ENCODE peak calls at places on chromosomes 6 and 20, in six cellular contexts. L is psoas muscle; M is CD8-positive, alpha-beta T cell; B is suprapubic skin; Q is astrocyte; Y is heart left ventricle. K is an unnamed sample.
A peak's percentile ranks its signal among the peaks of the same experiment; 100 is the strongest.

GRCh38 chr6:170099387-170099786 is 191.5 kb downstream of the DLL1 start:
- DNase-seq in L (no peak), Y (peak; percentile 12), Q (no peak), M (no peak), B (peak; percentile 6), K (peak; percentile 2)

GRCh38 chr20:41187668-41188067 is 50.3 kb downstream of the PLCG1 start:
- DNase-seq in B (no peak), M (no peak), L (no peak), Q (no peak), Y (no peak), K (no peak)

GRCh38 chr20:53660078-53660909 is 66.7 kb upstream of the ZNF217 start:
- DNase-seq in B (no peak), L (peak; percentile 19), Y (peak; percentile 30), M (no peak), Q (no peak), K (no peak)

GRCh38 chr6:14467591-14467990 is 350.0 kb downstream of the CD83 start:
- DNase-seq in B (no peak), L (no peak), Q (peak; percentile 64), Y (no peak), M (no peak), K (no peak)

GRCh38 chr6:138477913-138478539 is 21.3 kb downstream of the NHSL1 start:
- DNase-seq in Q (no peak), B (no peak), M (no peak), L (no peak), Y (no peak), K (no peak)

GRCh38 chr6:15255481-15256414 is 9.9 kb downstream of the JARID2 start:
- DNase-seq in Q (no peak), L (no peak), M (no peak), Y (no peak), B (no peak), K (no peak)

GRCh38 chr20:41428285-41428684 is 61.7 kb upstream of the EMILIN3 start:
- DNase-seq in Q (peak; percentile 75), M (no peak), L (no peak), Y (no peak), B (no peak), K (no peak)

GRCh38 chr6:170224694-170225660 is 65.9 kb downstream of the DLL1 start:
- DNase-seq in Y (peak; percentile 12), M (no peak), Q (peak; percentile 72), L (no peak), B (peak; percentile 69), K (peak; percentile 87)

GRCh38 chr6:170022291-170022722 is 268.6 kb downstream of the DLL1 start:
- DNase-seq in L (no peak), Y (peak; percentile 21), Q (no peak), B (peak; percentile 60), M (no peak), K (no peak)

GRCh38 chr6:8627085-8627861 is 191.9 kb upstream of the SLC35B3 start:
- DNase-seq in M (no peak), Q (peak; percentile 36), L (no peak), B (no peak), Y (no peak), K (no peak)

GRCh38 chr20:845226-845868 is 11.8 kb downstream of the FAM110A start:
- DNase-seq in B (no peak), L (no peak), Y (no peak), M (no peak), Q (no peak), K (no peak)

GRCh38 chr6:98452721-98453120 is 381.7 kb upstream of the POU3F2 start:
- DNase-seq in L (no peak), B (no peak), Y (no peak), Q (no peak), M (no peak), K (no peak)

GRCh38 chr6:152314483-152314832 is 322.7 kb downstream of the SYNE1 start:
- DNase-seq in M (no peak), Q (no peak), B (no peak), L (no peak), Y (no peak), K (no peak)

GRCh38 chr20:33896509-33896908 is 85.4 kb downstream of the CHMP4B start:
- DNase-seq in Q (peak; percentile 62), M (no peak), L (no peak), Y (no peak), B (no peak), K (no peak)

GRCh38 chr6:51562198-51562597 is 525.2 kb downstream of the PKHD1 start:
- DNase-seq in B (no peak), Q (no peak), L (no peak), Y (no peak), M (no peak), K (no peak)

GRCh38 chr20:16541226-16541625 is 32.0 kb downstream of the KIF16B start:
- DNase-seq in B (no peak), L (peak; percentile 55), M (no peak), Q (no peak), Y (peak; percentile 49), K (no peak)

GRCh38 chr6:106908386-106908840 is 66.1 kb downstream of the CD24 start:
- DNase-seq in B (no peak), Y (no peak), Q (no peak), L (no peak), M (no peak), K (no peak)

GRCh38 chr6:142167472-142167871 is 20.4 kb downstream of the VTA1 start:
- DNase-seq in B (no peak), M (no peak), Q (no peak), L (no peak), Y (no peak), K (no peak)

GRCh38 chr6:12012231-12012565 is at the start of gene HIVEP1:
- DNase-seq in Y (peak; percentile 53), B (peak; percentile 75), Q (no peak), M (no peak), L (peak; percentile 38), K (peak; percentile 80)

GRCh38 chr20:10674684-10675455 is 1.1 kb upstream of the JAG1 start:
- DNase-seq in Q (no peak), L (peak; percentile 79), B (peak; percentile 89), M (no peak), Y (peak; percentile 83), K (peak; percentile 85)

GRCh38 chr6:132734694-132735236 is 20.9 kb upstream of the VNN1 start:
- DNase-seq in M (no peak), Q (no peak), L (no peak), Y (no peak), B (no peak), K (peak; percentile 31)
- TF ChIP-seq CTCF in M (no peak), Q (no peak), L (no peak), Y (peak; percentile 10), B (no peak), K (no peak)

DNA sequence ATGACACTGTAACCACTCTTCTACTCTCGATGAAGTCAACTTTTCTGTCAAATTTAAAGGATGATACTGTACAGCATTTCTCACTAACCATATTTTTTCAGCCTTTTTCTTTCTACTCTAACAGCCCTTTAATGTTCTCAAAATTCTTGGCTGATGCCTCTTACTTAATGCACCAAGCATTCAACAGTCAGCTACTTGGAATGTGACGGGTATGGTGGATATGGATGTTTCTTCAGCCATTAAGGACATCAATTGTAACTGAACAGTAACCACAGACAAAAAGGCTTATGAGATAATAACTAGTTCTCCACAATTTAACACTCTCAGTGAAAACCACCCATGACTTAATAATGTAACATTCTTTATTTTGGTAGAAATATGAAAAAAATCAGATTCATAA is 467.2 kb upstream of the ZNF337 start:
- DNase-seq in L (no peak), B (no peak), Y (no peak), Q (peak; percentile 95), M (no peak), K (no peak)
- H3K27ac ChIP-seq in L (no peak overlapping the region), B (no peak overlapping the region), Y (no peak overlapping the region), Q (peak overlapping the region; percentile 56), M (no peak overlapping the region), K (no peak overlapping the region)

GRCh38 chr6:28756555-28756918 is 167.2 kb downstream of the TRIM27 start:
- DNase-seq in B (no peak), L (no peak), Q (no peak), Y (no peak), M (no peak), K (no peak)

GRCh38 chr6:28747631-28748157 is 176.1 kb downstream of the TRIM27 start:
- DNase-seq in Y (no peak), M (no peak), Q (peak; percentile 84), L (no peak), B (no peak), K (no peak)

GRCh38 chr6:28751514-28751913 is 172.3 kb downstream of the TRIM27 start:
- DNase-seq in M (no peak), L (no peak), B (no peak), Q (no peak), Y (no peak), K (no peak)

GRCh38 chr6:28750926-28751458 is 172.8 kb downstream of the TRIM27 start:
- DNase-seq in Y (no peak), L (no peak), M (no peak), Q (no peak), B (no peak), K (no peak)

GRCh38 chr6:28751963-28752350 is 171.8 kb downstream of the TRIM27 start:
- DNase-seq in Q (no peak), M (no peak), L (no peak), Y (no peak), B (no peak), K (no peak)
- H3K9me3 ChIP-seq in Q (no peaks in the 10 kb centered on the region), M (no peaks in the 10 kb centered on the region), L (peaks cover 4% of the 10 kb centered on the region), Y (no peaks in the 10 kb centered on the region), B (peaks cover 16% of the 10 kb centered on the region), K (no peaks in the 10 kb centered on the region)

DNA sequence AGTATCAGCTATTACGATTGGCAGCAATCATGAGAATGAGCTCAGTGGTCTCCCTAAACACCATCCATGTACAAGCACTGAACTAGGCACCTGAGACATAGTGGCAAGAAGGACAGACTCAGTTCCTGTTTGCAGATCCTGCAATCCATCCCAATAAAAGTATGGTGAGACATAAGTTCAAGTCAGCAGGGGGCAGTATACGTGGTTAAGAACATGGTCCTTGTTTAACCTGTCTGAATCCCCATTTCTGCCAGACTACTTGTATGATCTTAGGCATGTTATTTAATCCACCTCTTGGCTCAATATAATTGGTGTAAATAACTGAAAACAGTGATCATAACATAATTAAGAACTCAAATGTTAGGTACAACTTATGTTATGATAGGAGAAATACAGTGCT is 33.2 kb upstream of the PNISR start:
- DNase-seq in B (no peak), Y (no peak), Q (peak; percentile 7), M (no peak), L (no peak), K (no peak)
- TF ChIP-seq CTCF in B (no peak), Y (no peak), Q (peak; percentile 25), M (no peak), L (no peak), K (no peak)

GRCh38 chr6:132275253-132275970 is 125.9 kb downstream of the MOXD1 start:
- DNase-seq in B (no peak), Y (no peak), L (no peak), M (no peak), Q (no peak), K (no peak)
- H3K27ac ChIP-seq in B (no peak overlapping the region), Y (no peak overlapping the region), L (no peak overlapping the region), M (no peak overlapping the region), Q (no peak overlapping the region), K (no peak overlapping the region)